ENCODE peak calls at places on chromosomes 4 and X, in six cellular contexts. One of them, this sample, is unnamed.

GRCh38 chr4:20017035-20017434 is 234.7 kb upstream of the SLIT2 start:
- DNase-seq in Panc1: no peak
- DNase-seq in endothelial cell of umbilical vein: no peak
- DNase-seq in SK-N-SH: no peak
- DNase-seq in GM12891: no peak
- DNase-seq in sigmoid colon: no peak
- DNase-seq in this sample: no peak

GRCh38 chr4:74793757-74794340 is 474 bp downstream of the BTC start:
- DNase-seq in GM12891: peak; percentile 14
- DNase-seq in sigmoid colon: peak; percentile 81
- DNase-seq in SK-N-SH: peak; percentile 6
- DNase-seq in Panc1: no peak
- DNase-seq in endothelial cell of umbilical vein: peak; percentile 26
- DNase-seq in this sample: no peak

GRCh38 chr4:5980436-5981155 is 37.6 kb downstream of the C4orf50 start:
- DNase-seq in SK-N-SH: peak; percentile 73
- DNase-seq in sigmoid colon: no peak
- DNase-seq in endothelial cell of umbilical vein: no peak
- DNase-seq in Panc1: no peak
- DNase-seq in GM12891: no peak
- DNase-seq in this sample: no peak

GRCh38 chr4:102342404-102343074 is 2.7 kb downstream of the SLC39A8 start:
- DNase-seq in sigmoid colon: no peak
- DNase-seq in GM12891: no peak
- DNase-seq in endothelial cell of umbilical vein: no peak
- DNase-seq in Panc1: no peak
- DNase-seq in SK-N-SH: no peak
- DNase-seq in this sample: no peak

GRCh38 chr4:183960021-183960420 is 54.9 kb downstream of the STOX2 start:
- DNase-seq in Panc1: no peak
- DNase-seq in GM12891: no peak
- DNase-seq in endothelial cell of umbilical vein: no peak
- DNase-seq in sigmoid colon: peak; percentile 68
- DNase-seq in SK-N-SH: peak; percentile 78
- DNase-seq in this sample: no peak

GRCh38 chr4:89837385-89837995 is 529 bp upstream of the SNCA start:
- DNase-seq in GM12891: peak; percentile 25
- DNase-seq in sigmoid colon: no peak
- DNase-seq in Panc1: no peak
- DNase-seq in SK-N-SH: peak; percentile 54
- DNase-seq in endothelial cell of umbilical vein: peak; percentile 79
- DNase-seq in this sample: no peak

GRCh38 chr4:142708231-142708630 is 137.9 kb downstream of the INPP4B start:
- DNase-seq in Panc1: no peak
- DNase-seq in SK-N-SH: no peak
- DNase-seq in GM12891: no peak
- DNase-seq in endothelial cell of umbilical vein: no peak
- DNase-seq in sigmoid colon: no peak
- DNase-seq in this sample: no peak

GRCh38 chr4:95288552-95288951 is 260.2 kb downstream of the UNC5C start:
- DNase-seq in sigmoid colon: no peak
- DNase-seq in Panc1: no peak
- DNase-seq in GM12891: no peak
- DNase-seq in endothelial cell of umbilical vein: no peak
- DNase-seq in SK-N-SH: no peak
- DNase-seq in this sample: no peak

GRCh38 chr4:73836373-73837269 is at the start of gene CXCL6:
- DNase-seq in Panc1: no peak
- DNase-seq in SK-N-SH: no peak
- DNase-seq in endothelial cell of umbilical vein: peak; percentile 40
- DNase-seq in sigmoid colon: peak; percentile 71
- DNase-seq in GM12891: no peak
- DNase-seq in this sample: no peak

GRCh38 chrX:150429577-150429976 is 66.5 kb downstream of the MAMLD1 start:
- DNase-seq in SK-N-SH: no peak
- DNase-seq in endothelial cell of umbilical vein: no peak
- DNase-seq in GM12891: no peak
- DNase-seq in Panc1: peak; percentile 12
- DNase-seq in sigmoid colon: no peak
- DNase-seq in this sample: no peak

GRCh38 chr4:87961993-87962791 is 13.3 kb upstream of the SPP1 start:
- DNase-seq in Panc1: no peak
- DNase-seq in sigmoid colon: no peak
- DNase-seq in endothelial cell of umbilical vein: peak; percentile 14
- DNase-seq in GM12891: no peak
- DNase-seq in SK-N-SH: no peak
- DNase-seq in this sample: no peak

GRCh38 chr4:142264961-142265360 is 581.1 kb downstream of the INPP4B start:
- DNase-seq in Panc1: peak; percentile 28
- DNase-seq in endothelial cell of umbilical vein: no peak
- DNase-seq in sigmoid colon: no peak
- DNase-seq in SK-N-SH: no peak
- DNase-seq in GM12891: no peak
- DNase-seq in this sample: no peak

GRCh38 chr4:117331817-117332216 is 246.4 kb upstream of the TRAM1L1 start:
- DNase-seq in GM12891: no peak
- DNase-seq in SK-N-SH: no peak
- DNase-seq in Panc1: no peak
- DNase-seq in sigmoid colon: no peak
- DNase-seq in endothelial cell of umbilical vein: no peak
- DNase-seq in this sample: no peak

GRCh38 chrX:149877636-149878035 is 3.3 kb upstream of the MAGEA8 start:
- DNase-seq in endothelial cell of umbilical vein: no peak
- DNase-seq in SK-N-SH: no peak
- DNase-seq in Panc1: peak; percentile 18
- DNase-seq in sigmoid colon: no peak
- DNase-seq in GM12891: no peak
- DNase-seq in this sample: no peak

GRCh38 chrX:131235768-131236167 is 53.3 kb downstream of the IGSF1 start:
- DNase-seq in SK-N-SH: no peak
- DNase-seq in endothelial cell of umbilical vein: no peak
- DNase-seq in sigmoid colon: no peak
- DNase-seq in GM12891: no peak
- DNase-seq in Panc1: no peak
- DNase-seq in this sample: no peak

GRCh38 chrX:153440556-153441135 is 5.2 kb downstream of the TREX2 start:
- DNase-seq in SK-N-SH: no peak
- DNase-seq in Panc1: no peak
- DNase-seq in sigmoid colon: peak; percentile 27
- DNase-seq in GM12891: no peak
- DNase-seq in endothelial cell of umbilical vein: no peak
- DNase-seq in this sample: no peak

GRCh38 chrX:13598877-13599276 is 29.5 kb downstream of the EGFL6 start:
- DNase-seq in SK-N-SH: peak; percentile 15
- DNase-seq in endothelial cell of umbilical vein: peak; percentile 1
- DNase-seq in sigmoid colon: no peak
- DNase-seq in GM12891: no peak
- DNase-seq in Panc1: no peak
- DNase-seq in this sample: no peak

GRCh38 chr4:6999172-7000086 is 43.7 kb upstream of the TADA2B start:
- DNase-seq in SK-N-SH: no peak
- DNase-seq in GM12891: no peak
- DNase-seq in sigmoid colon: no peak
- DNase-seq in Panc1: no peak
- DNase-seq in endothelial cell of umbilical vein: no peak
- DNase-seq in this sample: no peak
- TF ChIP-seq POLR2AphosphoS5 in SK-N-SH: no peak
- TF ChIP-seq POLR2AphosphoS5 in GM12891: no peak
- TF ChIP-seq POLR2AphosphoS5 in sigmoid colon: no peak
- TF ChIP-seq POLR2AphosphoS5 in Panc1: no peak
- TF ChIP-seq POLR2AphosphoS5 in endothelial cell of umbilical vein: no peak
- TF ChIP-seq POLR2AphosphoS5 in this sample: no peak

GRCh38 chrX:40146471-40147398 is 49.0 kb upstream of the BCOR start:
- DNase-seq in Panc1: no peak
- DNase-seq in sigmoid colon: peak; percentile 75
- DNase-seq in SK-N-SH: peak; percentile 65
- DNase-seq in endothelial cell of umbilical vein: no peak
- DNase-seq in GM12891: no peak
- DNase-seq in this sample: no peak
- TF ChIP-seq POLR2AphosphoS5 in Panc1: no peak
- TF ChIP-seq POLR2AphosphoS5 in sigmoid colon: peak; percentile 62
- TF ChIP-seq POLR2AphosphoS5 in SK-N-SH: no peak
- TF ChIP-seq POLR2AphosphoS5 in endothelial cell of umbilical vein: no peak
- TF ChIP-seq POLR2AphosphoS5 in GM12891: no peak
- TF ChIP-seq POLR2AphosphoS5 in this sample: no peak

DNA sequence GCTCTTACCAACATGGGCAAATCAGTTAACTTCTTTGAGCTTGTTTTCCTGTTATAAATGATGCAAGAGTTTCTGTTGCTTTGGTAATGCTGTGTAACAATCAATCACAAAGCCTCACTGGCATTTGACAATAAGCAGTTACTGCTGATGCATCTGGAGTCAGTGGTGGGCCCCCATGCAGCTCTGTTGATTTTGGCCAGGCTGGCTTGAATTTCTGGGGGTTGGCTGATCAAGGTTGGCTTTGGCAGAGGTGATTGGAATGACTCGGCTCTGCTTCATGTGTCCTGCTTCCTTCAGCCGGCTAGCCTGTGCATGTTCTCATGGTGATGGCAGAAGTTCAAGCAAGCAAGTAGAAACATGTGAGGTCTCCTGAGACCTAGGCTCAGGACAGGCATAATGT is 90.4 kb downstream of the PHEX start:
- DNase-seq in Panc1: no peak
- DNase-seq in GM12891: no peak
- DNase-seq in sigmoid colon: no peak
- DNase-seq in SK-N-SH: no peak
- DNase-seq in endothelial cell of umbilical vein: peak; percentile 3
- DNase-seq in this sample: no peak
- TF ChIP-seq POLR2AphosphoS5 in Panc1: no peak
- TF ChIP-seq POLR2AphosphoS5 in GM12891: no peak
- TF ChIP-seq POLR2AphosphoS5 in sigmoid colon: no peak
- TF ChIP-seq POLR2AphosphoS5 in SK-N-SH: no peak
- TF ChIP-seq POLR2AphosphoS5 in endothelial cell of umbilical vein: no peak
- TF ChIP-seq POLR2AphosphoS5 in this sample: no peak

DNA sequence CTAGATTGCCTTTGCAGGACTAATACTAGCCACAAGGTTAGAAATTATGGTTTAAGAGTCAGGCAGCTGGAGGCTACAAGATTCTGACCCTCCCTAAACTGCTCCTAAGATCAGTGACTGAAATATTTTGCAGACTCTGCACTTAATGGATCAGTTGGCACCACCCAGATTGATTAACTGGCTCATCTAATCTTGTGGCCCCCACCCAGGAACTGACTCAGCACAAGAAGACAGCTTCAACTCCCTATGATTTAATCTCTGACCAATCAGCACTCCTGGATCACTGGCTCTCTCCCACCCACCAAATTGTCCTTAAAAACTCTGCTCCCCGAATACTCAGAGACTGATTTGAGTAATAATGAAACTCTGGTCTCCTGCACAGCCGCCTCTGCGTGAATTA is 145.4 kb upstream of the LCORL start:
- DNase-seq in sigmoid colon: no peak
- DNase-seq in SK-N-SH: no peak
- DNase-seq in endothelial cell of umbilical vein: no peak
- DNase-seq in Panc1: no peak
- DNase-seq in GM12891: no peak
- DNase-seq in this sample: no peak
- TF ChIP-seq POLR2AphosphoS5 in sigmoid colon: no peak
- TF ChIP-seq POLR2AphosphoS5 in SK-N-SH: no peak
- TF ChIP-seq POLR2AphosphoS5 in endothelial cell of umbilical vein: no peak
- TF ChIP-seq POLR2AphosphoS5 in Panc1: no peak
- TF ChIP-seq POLR2AphosphoS5 in GM12891: no peak
- TF ChIP-seq POLR2AphosphoS5 in this sample: no peak

GRCh38 chr4:40202474-40202873 is 5.6 kb downstream of the RHOH start:
- DNase-seq in GM12891: no peak
- DNase-seq in SK-N-SH: no peak
- DNase-seq in Panc1: no peak
- DNase-seq in sigmoid colon: no peak
- DNase-seq in endothelial cell of umbilical vein: no peak
- DNase-seq in this sample: no peak
- TF ChIP-seq POLR2AphosphoS5 in GM12891: no peak
- TF ChIP-seq POLR2AphosphoS5 in SK-N-SH: no peak
- TF ChIP-seq POLR2AphosphoS5 in Panc1: no peak
- TF ChIP-seq POLR2AphosphoS5 in sigmoid colon: no peak
- TF ChIP-seq POLR2AphosphoS5 in endothelial cell of umbilical vein: no peak
- TF ChIP-seq POLR2AphosphoS5 in this sample: no peak